ENCODE peak calls at places on chromosome 4, in seven cellular contexts. One of them, this sample, is unnamed.
A peak's percentile ranks its signal among the peaks of the same experiment; 100 is the strongest.

GRCh38 chr4:89298160-89298559 is 9.4 kb downstream of the GPRIN3 start:
- DNase-seq in astrocyte: no peak
- DNase-seq in fibroblast of lung: no peak
- DNase-seq in mammary epithelial cell: no peak
- DNase-seq in HCT116: no peak
- DNase-seq in GM13977: no peak
- DNase-seq in HFF-Myc: no peak
- DNase-seq in this sample: no peak

GRCh38 chr4:86558799-86559198 is 35.3 kb upstream of the PTPN13 start:
- DNase-seq in fibroblast of lung: peak; percentile 70
- DNase-seq in mammary epithelial cell: peak; percentile 87
- DNase-seq in HCT116: no peak
- DNase-seq in astrocyte: no peak
- DNase-seq in HFF-Myc: no peak
- DNase-seq in GM13977: no peak
- DNase-seq in this sample: no peak

GRCh38 chr4:112348488-112349158 is 51.5 kb downstream of the ALPK1 start:
- DNase-seq in astrocyte: peak; percentile 53
- DNase-seq in HCT116: peak; percentile 32
- DNase-seq in HFF-Myc: peak; percentile 72
- DNase-seq in mammary epithelial cell: peak; percentile 76
- DNase-seq in fibroblast of lung: peak; percentile 89
- DNase-seq in GM13977: no peak
- DNase-seq in this sample: no peak

GRCh38 chr4:106201373-106201772 is 114.6 kb downstream of the TBCK start:
- DNase-seq in fibroblast of lung: peak; percentile 53
- DNase-seq in mammary epithelial cell: peak; percentile 8
- DNase-seq in GM13977: no peak
- DNase-seq in HFF-Myc: no peak
- DNase-seq in HCT116: no peak
- DNase-seq in astrocyte: no peak
- DNase-seq in this sample: no peak

GRCh38 chr4:168805341-168805740 is 204.7 kb downstream of the CBR4 start:
- DNase-seq in GM13977: no peak
- DNase-seq in HFF-Myc: no peak
- DNase-seq in fibroblast of lung: peak; percentile 23
- DNase-seq in HCT116: no peak
- DNase-seq in astrocyte: no peak
- DNase-seq in mammary epithelial cell: no peak
- DNase-seq in this sample: no peak

GRCh38 chr4:24988776-24989175 is 42.0 kb downstream of the LGI2 start:
- DNase-seq in astrocyte: no peak
- DNase-seq in GM13977: peak; percentile 22
- DNase-seq in HFF-Myc: no peak
- DNase-seq in fibroblast of lung: peak; percentile 62
- DNase-seq in mammary epithelial cell: peak; percentile 26
- DNase-seq in HCT116: peak; percentile 13
- DNase-seq in this sample: no peak

GRCh38 chr4:134470544-134470943 is 269.0 kb upstream of the PABPC4L start:
- DNase-seq in mammary epithelial cell: no peak
- DNase-seq in HFF-Myc: peak; percentile 1
- DNase-seq in HCT116: no peak
- DNase-seq in GM13977: no peak
- DNase-seq in astrocyte: no peak
- DNase-seq in fibroblast of lung: peak; percentile 0
- DNase-seq in this sample: no peak

GRCh38 chr4:119517361-119518229 is 111.0 kb downstream of the PDE5A start:
- DNase-seq in HCT116: no peak
- DNase-seq in mammary epithelial cell: no peak
- DNase-seq in fibroblast of lung: peak; percentile 41
- DNase-seq in HFF-Myc: no peak
- DNase-seq in astrocyte: peak; percentile 88
- DNase-seq in GM13977: no peak
- DNase-seq in this sample: no peak

GRCh38 chr4:76197971-76198410 is 15.6 kb downstream of the SCARB2 start:
- DNase-seq in fibroblast of lung: peak; percentile 79
- DNase-seq in HCT116: no peak
- DNase-seq in GM13977: peak; percentile 20
- DNase-seq in HFF-Myc: no peak
- DNase-seq in astrocyte: peak; percentile 84
- DNase-seq in mammary epithelial cell: peak; percentile 75
- DNase-seq in this sample: peak; percentile 56

GRCh38 chr4:108543359-108543968 is 76.9 kb upstream of the RPL34 start:
- DNase-seq in fibroblast of lung: no peak
- DNase-seq in astrocyte: no peak
- DNase-seq in HCT116: no peak
- DNase-seq in mammary epithelial cell: no peak
- DNase-seq in GM13977: no peak
- DNase-seq in HFF-Myc: no peak
- DNase-seq in this sample: no peak

GRCh38 chr4:158949094-158949493 is 153.8 kb upstream of the RAPGEF2 start:
- DNase-seq in fibroblast of lung: peak; percentile 65
- DNase-seq in mammary epithelial cell: peak; percentile 68
- DNase-seq in HCT116: no peak
- DNase-seq in GM13977: no peak
- DNase-seq in HFF-Myc: no peak
- DNase-seq in astrocyte: peak; percentile 47
- DNase-seq in this sample: no peak

GRCh38 chr4:147830987-147831386 is 99.1 kb downstream of the ARHGAP10 start:
- DNase-seq in HFF-Myc: no peak
- DNase-seq in astrocyte: peak; percentile 67
- DNase-seq in fibroblast of lung: peak; percentile 63
- DNase-seq in HCT116: no peak
- DNase-seq in GM13977: no peak
- DNase-seq in mammary epithelial cell: peak; percentile 94
- DNase-seq in this sample: no peak

GRCh38 chr4:95220205-95221175 is 328.3 kb downstream of the UNC5C start:
- DNase-seq in HCT116: no peak
- DNase-seq in astrocyte: no peak
- DNase-seq in HFF-Myc: no peak
- DNase-seq in fibroblast of lung: no peak
- DNase-seq in mammary epithelial cell: no peak
- DNase-seq in GM13977: no peak
- DNase-seq in this sample: no peak

GRCh38 chr4:16157609-16158503 is 68.4 kb downstream of the TAPT1 start:
- DNase-seq in mammary epithelial cell: no peak
- DNase-seq in HFF-Myc: no peak
- DNase-seq in HCT116: no peak
- DNase-seq in astrocyte: no peak
- DNase-seq in GM13977: no peak
- DNase-seq in fibroblast of lung: no peak
- DNase-seq in this sample: no peak

GRCh38 chr4:73726000-73726399 is 14.4 kb upstream of the CXCL8 start:
- DNase-seq in fibroblast of lung: peak; percentile 87
- DNase-seq in mammary epithelial cell: peak; percentile 93
- DNase-seq in HFF-Myc: peak; percentile 79
- DNase-seq in HCT116: peak; percentile 63
- DNase-seq in GM13977: no peak
- DNase-seq in astrocyte: peak; percentile 93
- DNase-seq in this sample: no peak

GRCh38 chr4:179110356-179110755 is 1668.1 kb upstream of the AGA start:
- DNase-seq in HFF-Myc: no peak
- DNase-seq in mammary epithelial cell: peak; percentile 3
- DNase-seq in HCT116: no peak
- DNase-seq in astrocyte: peak; percentile 99
- DNase-seq in GM13977: no peak
- DNase-seq in fibroblast of lung: peak; percentile 94
- DNase-seq in this sample: no peak

GRCh38 chr4:41129128-41129754 is 85.1 kb downstream of the APBB2 start:
- DNase-seq in fibroblast of lung: no peak
- DNase-seq in HFF-Myc: no peak
- DNase-seq in HCT116: no peak
- DNase-seq in mammary epithelial cell: no peak
- DNase-seq in astrocyte: no peak
- DNase-seq in GM13977: no peak
- DNase-seq in this sample: no peak

GRCh38 chr4:137283737-137284136 is 248.6 kb downstream of the PCDH18 start:
- DNase-seq in mammary epithelial cell: peak; percentile 17
- DNase-seq in astrocyte: peak; percentile 9
- DNase-seq in fibroblast of lung: peak; percentile 66
- DNase-seq in HFF-Myc: no peak
- DNase-seq in GM13977: no peak
- DNase-seq in HCT116: no peak
- DNase-seq in this sample: no peak

GRCh38 chr4:169147217-169147616 is 123.5 kb downstream of the SH3RF1 start:
- DNase-seq in fibroblast of lung: no peak
- DNase-seq in GM13977: no peak
- DNase-seq in astrocyte: peak; percentile 48
- DNase-seq in HFF-Myc: peak; percentile 35
- DNase-seq in mammary epithelial cell: peak; percentile 28
- DNase-seq in HCT116: peak; percentile 44
- DNase-seq in this sample: no peak

GRCh38 chr4:22643952-22644351 is 48.8 kb upstream of the GBA3 start:
- DNase-seq in GM13977: no peak
- DNase-seq in astrocyte: no peak
- DNase-seq in HCT116: no peak
- DNase-seq in HFF-Myc: no peak
- DNase-seq in mammary epithelial cell: no peak
- DNase-seq in fibroblast of lung: no peak
- DNase-seq in this sample: no peak

GRCh38 chr4:44016582-44017421 is 431.8 kb downstream of the KCTD8 start:
- DNase-seq in astrocyte: peak; percentile 25
- DNase-seq in fibroblast of lung: peak; percentile 9
- DNase-seq in HCT116: no peak
- DNase-seq in GM13977: no peak
- DNase-seq in HFF-Myc: no peak
- DNase-seq in mammary epithelial cell: no peak
- DNase-seq in this sample: no peak

GRCh38 chr4:95263960-95264359 is 284.8 kb downstream of the UNC5C start:
- DNase-seq in GM13977: no peak
- DNase-seq in astrocyte: no peak
- DNase-seq in mammary epithelial cell: no peak
- DNase-seq in HFF-Myc: no peak
- DNase-seq in HCT116: no peak
- DNase-seq in fibroblast of lung: no peak
- DNase-seq in this sample: no peak

GRCh38 chr4:76449824-76450223 is 14.8 kb downstream of the SHROOM3 start:
- DNase-seq in astrocyte: peak; percentile 42
- DNase-seq in fibroblast of lung: peak; percentile 9
- DNase-seq in HCT116: no peak
- DNase-seq in HFF-Myc: no peak
- DNase-seq in GM13977: no peak
- DNase-seq in mammary epithelial cell: peak; percentile 20
- DNase-seq in this sample: no peak

GRCh38 chr4:7275490-7276154 is 83.3 kb downstream of the SORCS2 start:
- DNase-seq in mammary epithelial cell: no peak
- DNase-seq in astrocyte: no peak
- DNase-seq in HFF-Myc: no peak
- DNase-seq in HCT116: no peak
- DNase-seq in GM13977: no peak
- DNase-seq in fibroblast of lung: no peak
- DNase-seq in this sample: no peak
- TF ChIP-seq CTCF in mammary epithelial cell: no peak
- TF ChIP-seq CTCF in astrocyte: peak; percentile 9
- TF ChIP-seq CTCF in HFF-Myc: no peak
- TF ChIP-seq CTCF in HCT116: no peak
- TF ChIP-seq CTCF in GM13977: no peak
- TF ChIP-seq CTCF in fibroblast of lung: no peak
- TF ChIP-seq CTCF in this sample: no peak

GRCh38 chr4:121277194-121278105 is 103.4 kb downstream of the QRFPR start:
- DNase-seq in GM13977: no peak
- DNase-seq in mammary epithelial cell: peak; percentile 11
- DNase-seq in HFF-Myc: no peak
- DNase-seq in astrocyte: no peak
- DNase-seq in fibroblast of lung: no peak
- DNase-seq in HCT116: peak; percentile 42
- DNase-seq in this sample: no peak
- TF ChIP-seq CTCF in GM13977: peak; percentile 56
- TF ChIP-seq CTCF in mammary epithelial cell: peak; percentile 45
- TF ChIP-seq CTCF in HFF-Myc: peak; percentile 38
- TF ChIP-seq CTCF in astrocyte: no peak
- TF ChIP-seq CTCF in fibroblast of lung: no peak
- TF ChIP-seq CTCF in HCT116: peak; percentile 69
- TF ChIP-seq CTCF in this sample: no peak

GRCh38 chr4:56460085-56460484 is 7.3 kb upstream of the SRP72 start:
- DNase-seq in HFF-Myc: no peak
- DNase-seq in mammary epithelial cell: peak; percentile 24
- DNase-seq in fibroblast of lung: no peak
- DNase-seq in GM13977: no peak
- DNase-seq in HCT116: no peak
- DNase-seq in astrocyte: no peak
- DNase-seq in this sample: no peak

GRCh38 chr4:56464581-56464980 is 2.8 kb upstream of the SRP72 start:
- DNase-seq in mammary epithelial cell: no peak
- DNase-seq in HCT116: no peak
- DNase-seq in astrocyte: no peak
- DNase-seq in fibroblast of lung: no peak
- DNase-seq in HFF-Myc: no peak
- DNase-seq in GM13977: no peak
- DNase-seq in this sample: no peak

GRCh38 chr4:56465599-56466295 is 1.7 kb upstream of the SRP72 start:
- DNase-seq in fibroblast of lung: no peak
- DNase-seq in HCT116: no peak
- DNase-seq in astrocyte: peak; percentile 49
- DNase-seq in GM13977: no peak
- DNase-seq in HFF-Myc: peak; percentile 3
- DNase-seq in mammary epithelial cell: peak; percentile 56
- DNase-seq in this sample: no peak

GRCh38 chr4:56463711-56464110 is 3.7 kb upstream of the SRP72 start:
- DNase-seq in fibroblast of lung: no peak
- DNase-seq in HCT116: no peak
- DNase-seq in GM13977: no peak
- DNase-seq in HFF-Myc: no peak
- DNase-seq in mammary epithelial cell: no peak
- DNase-seq in astrocyte: no peak
- DNase-seq in this sample: no peak

DNA sequence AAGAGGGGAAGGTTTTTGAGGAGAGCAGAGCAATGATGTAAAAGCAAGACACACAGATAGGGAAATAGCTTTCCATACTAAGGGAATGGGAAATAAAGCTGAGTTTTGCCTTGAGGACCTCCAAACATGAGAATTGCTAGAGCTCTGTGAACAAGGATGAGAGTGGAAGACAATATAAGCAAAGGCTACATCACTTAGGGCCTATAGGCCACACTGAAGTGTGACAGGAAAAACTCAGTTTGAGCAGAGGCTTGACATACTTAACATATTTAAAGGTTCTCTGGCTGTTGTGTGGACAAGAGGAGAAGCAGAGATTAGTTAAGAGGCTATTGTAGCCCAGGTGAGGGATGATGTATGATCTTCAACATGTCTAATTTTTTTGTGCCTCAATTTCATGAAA is 5.3 kb upstream of the SRP72 start:
- DNase-seq in mammary epithelial cell: no peak
- DNase-seq in fibroblast of lung: no peak
- DNase-seq in astrocyte: no peak
- DNase-seq in GM13977: no peak
- DNase-seq in HCT116: no peak
- DNase-seq in HFF-Myc: no peak
- DNase-seq in this sample: no peak
- TF ChIP-seq CTCF in mammary epithelial cell: no peak
- TF ChIP-seq CTCF in fibroblast of lung: no peak
- TF ChIP-seq CTCF in astrocyte: no peak
- TF ChIP-seq CTCF in GM13977: no peak
- TF ChIP-seq CTCF in HCT116: no peak
- TF ChIP-seq CTCF in HFF-Myc: no peak
- TF ChIP-seq CTCF in this sample: no peak

DNA sequence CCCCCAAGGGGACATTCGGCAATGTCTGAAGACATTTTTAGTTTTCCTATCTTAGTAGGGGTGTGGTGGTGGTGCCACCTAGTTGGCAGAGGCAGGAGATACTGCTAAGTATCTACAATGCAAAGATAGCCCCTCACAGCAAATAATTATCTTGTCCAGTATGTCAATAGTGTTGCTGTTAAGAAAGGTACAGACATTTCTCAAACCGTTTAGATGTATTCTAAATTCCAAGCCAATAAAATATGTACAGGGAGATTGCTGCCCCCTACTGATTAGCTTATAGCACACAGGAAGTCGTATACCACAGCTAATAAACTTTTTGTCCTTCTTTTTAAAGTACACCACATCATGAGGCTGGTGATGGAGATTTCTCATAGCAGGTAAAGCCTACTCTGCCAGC is 260.5 kb downstream of the TMA16 start:
- DNase-seq in GM13977: peak; percentile 3
- DNase-seq in HCT116: no peak
- DNase-seq in fibroblast of lung: peak; percentile 63
- DNase-seq in astrocyte: peak; percentile 8
- DNase-seq in HFF-Myc: no peak
- DNase-seq in mammary epithelial cell: peak; percentile 23
- DNase-seq in this sample: no peak
- TF ChIP-seq CTCF in GM13977: peak; percentile 24
- TF ChIP-seq CTCF in HCT116: peak; percentile 37
- TF ChIP-seq CTCF in fibroblast of lung: peak; percentile 53
- TF ChIP-seq CTCF in astrocyte: peak; percentile 55
- TF ChIP-seq CTCF in HFF-Myc: no peak
- TF ChIP-seq CTCF in mammary epithelial cell: peak; percentile 60
- TF ChIP-seq CTCF in this sample: peak; percentile 33

This sample was measured in activated CD8-positive, alpha-beta T cell treated with anti-CD3 and anti-CD28 coated beads for 36 hours.